ENCODE peak calls at places on chromosome 17, in six cellular contexts. I is A549, K is SK-N-SH, T is small intestine, A is cardiac muscle cell, W is left ventricle myocardium inferior. M is an unnamed sample.
A peak's percentile ranks its signal among the peaks of the same experiment; 100 is the strongest.

GRCh38 chr17:329794-330420 is 22.7 kb downstream of the RPH3AL start:
- DNase-seq in I (no peak), K (no peak), T (no peak), A (no peak), W (no peak), M (no peak)

GRCh38 chr17:49482144-49482817 is 12.8 kb upstream of the NGFR start:
- DNase-seq in I (peak; percentile 35), K (no peak), T (no peak), A (no peak), W (no peak), M (no peak)

GRCh38 chr17:82120148-82120547 is 22.1 kb upstream of the FASN start:
- DNase-seq in I (no peak), K (no peak), T (no peak), A (no peak), W (no peak), M (no peak)

GRCh38 chr17:204427-205175 is 23.2 kb upstream of the DOC2B start:
- DNase-seq in I (no peak), K (no peak), T (no peak), A (no peak), W (no peak), M (no peak)

GRCh38 chr17:60926466-60927183 is 249.0 kb downstream of the BCAS3 start:
- DNase-seq in I (no peak), K (no peak), T (peak; percentile 3), A (no peak), W (no peak), M (no peak)

GRCh38 chr17:31586946-31587345 is 195.5 kb downstream of the RAB11FIP4 start:
- DNase-seq in I (no peak), K (no peak), T (no peak), A (no peak), W (no peak), M (no peak)

GRCh38 chr17:42322382-42323267 is 34.3 kb downstream of the STAT5A start:
- DNase-seq in I (peak; percentile 97), K (peak; percentile 90), T (peak; percentile 90), A (peak; percentile 95), W (peak; percentile 92), M (peak; percentile 98)

GRCh38 chr17:78766225-78766624 is 15.8 kb downstream of the CYTH1 start:
- DNase-seq in I (no peak), K (no peak), T (no peak), A (no peak), W (no peak), M (no peak)

GRCh38 chr17:9330903-9331272 is 244.7 kb downstream of the STX8 start:
- DNase-seq in I (no peak), K (no peak), T (no peak), A (no peak), W (no peak), M (no peak)

GRCh38 chr17:32266389-32267269 is 997 bp downstream of the RHBDL3 start:
- DNase-seq in I (no peak), K (peak; percentile 79), T (no peak), A (peak; percentile 69), W (no peak), M (no peak)

GRCh38 chr17:46783031-46783593 is 35.4 kb downstream of the WNT3 start:
- DNase-seq in I (no peak), K (no peak), T (peak; percentile 93), A (no peak), W (no peak), M (no peak)

GRCh38 chr17:60577147-60577925 is 22.7 kb upstream of the PPM1D start:
- DNase-seq in I (no peak), K (peak; percentile 33), T (peak; percentile 59), A (no peak), W (no peak), M (peak; percentile 68)

GRCh38 chr17:2058521-2059124 is 3.7 kb downstream of the HIC1 start:
- DNase-seq in I (peak; percentile 80), K (no peak), T (peak; percentile 76), A (peak; percentile 55), W (peak; percentile 85), M (peak; percentile 73)

GRCh38 chr17:45873728-45874127 is 20.6 kb upstream of the MAPT start:
- DNase-seq in I (no peak), K (peak; percentile 63), T (no peak), A (no peak), W (no peak), M (no peak)

GRCh38 chr17:5896215-5896614 is 174.0 kb upstream of the WSCD1 start:
- DNase-seq in I (no peak), K (no peak), T (no peak), A (no peak), W (no peak), M (no peak)

GRCh38 chr17:5899496-5900195 is 170.5 kb upstream of the WSCD1 start:
- DNase-seq in I (no peak), K (no peak), T (no peak), A (no peak), W (no peak), M (no peak)

GRCh38 chr17:5898406-5898805 is 171.8 kb upstream of the WSCD1 start:
- DNase-seq in I (no peak), K (no peak), T (no peak), A (no peak), W (no peak), M (no peak)

GRCh38 chr17:5893741-5894140 is 176.4 kb upstream of the WSCD1 start:
- DNase-seq in I (no peak), K (no peak), T (no peak), A (no peak), W (no peak), M (no peak)

DNA sequence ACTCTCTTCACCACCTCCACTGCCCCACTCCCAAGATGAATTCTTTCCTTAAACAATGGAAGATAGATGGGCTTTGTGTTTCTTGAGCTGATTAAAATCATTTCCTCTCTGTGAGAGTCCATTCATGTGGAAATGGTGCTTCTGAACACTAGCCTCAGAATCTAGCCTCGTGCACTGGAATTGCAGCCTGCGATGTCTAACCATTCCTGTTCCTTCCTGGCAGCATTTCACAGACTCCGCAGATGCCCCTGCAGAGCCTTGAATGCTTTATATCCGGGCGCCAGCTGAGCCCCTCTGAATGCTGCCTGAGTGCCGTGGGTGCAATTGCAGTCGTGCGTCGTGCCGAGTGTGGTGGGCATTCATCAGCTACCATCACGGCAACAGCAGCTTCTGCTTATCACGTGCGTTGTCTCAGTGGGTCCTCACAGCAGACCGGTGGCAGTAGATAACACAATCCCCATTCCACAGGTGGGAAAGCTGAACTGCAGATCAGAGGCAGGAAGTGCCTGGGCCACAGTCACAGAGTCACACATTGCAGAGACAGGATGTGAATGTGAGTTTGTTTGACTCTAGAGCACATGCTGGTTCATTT is 172.8 kb upstream of the WSCD1 start:
- DNase-seq in I (no peak), K (no peak), T (no peak), A (no peak), W (no peak), M (no peak)
- H3K4me1 ChIP-seq in I (no peaks in the 10 kb centered on the region), K (no peaks in the 10 kb centered on the region), T (no peaks in the 10 kb centered on the region), A (no peaks in the 10 kb centered on the region), W (no peaks in the 10 kb centered on the region), M (no peaks in the 10 kb centered on the region)

DNA sequence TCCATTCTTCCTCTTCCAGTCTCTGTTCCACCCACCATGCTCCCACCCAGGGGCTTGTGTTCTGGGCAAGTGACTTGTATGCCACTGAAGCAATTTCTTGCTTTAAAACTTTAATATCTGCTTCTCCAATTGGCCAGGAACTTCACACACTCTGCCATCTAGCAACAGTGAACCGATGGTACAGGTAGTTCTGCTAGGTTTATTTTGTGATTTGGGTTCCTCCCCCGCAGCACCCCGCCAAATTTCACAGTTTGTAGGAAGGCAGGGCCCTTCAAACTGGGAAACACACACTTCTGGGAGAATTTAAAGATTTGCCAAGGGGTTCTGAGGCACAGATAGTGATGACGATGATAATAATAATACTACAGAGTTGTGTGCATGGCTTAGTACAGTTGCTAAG is 3.3 kb downstream of the ARSG start:
- DNase-seq in I (no peak), K (no peak), T (no peak), A (no peak), W (no peak), M (no peak)
- H3K4me3 ChIP-seq in I (no peak overlapping the region), K (no peak overlapping the region), T (no peak overlapping the region), A (no peak overlapping the region), W (no peak overlapping the region), M (no peak overlapping the region)

DNA sequence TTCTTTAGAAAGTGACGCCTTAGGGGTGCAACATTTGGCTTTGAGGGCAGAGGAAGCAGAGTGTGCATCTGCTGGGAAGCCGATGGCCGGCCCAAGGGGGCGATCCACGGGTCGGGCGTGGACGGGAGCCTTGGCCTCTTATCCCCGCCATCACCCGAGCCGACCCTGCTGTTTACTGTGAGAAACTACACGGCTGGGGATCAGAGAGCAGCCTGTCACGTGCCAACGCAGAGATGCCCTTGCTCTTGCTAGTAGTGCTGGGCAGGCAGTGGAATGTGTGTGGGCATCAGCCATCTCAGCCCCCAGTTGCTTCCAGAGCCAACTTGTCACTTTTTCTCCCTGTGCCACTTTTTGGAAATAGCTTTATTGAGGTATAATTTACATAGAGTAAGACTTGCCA is 26.7 kb upstream of the ITGB4 start:
- DNase-seq in I (no peak), K (no peak), T (no peak), A (no peak), W (peak; percentile 26), M (peak; percentile 32)
- H3K4me1 ChIP-seq in I (peaks cover 100% of the 10 kb centered on the region), K (peaks cover 46% of the 10 kb centered on the region), T (peaks cover 7% of the 10 kb centered on the region), A (peaks cover 5% of the 10 kb centered on the region), W (peaks cover 91% of the 10 kb centered on the region), M (peaks cover 31% of the 10 kb centered on the region)

DNA sequence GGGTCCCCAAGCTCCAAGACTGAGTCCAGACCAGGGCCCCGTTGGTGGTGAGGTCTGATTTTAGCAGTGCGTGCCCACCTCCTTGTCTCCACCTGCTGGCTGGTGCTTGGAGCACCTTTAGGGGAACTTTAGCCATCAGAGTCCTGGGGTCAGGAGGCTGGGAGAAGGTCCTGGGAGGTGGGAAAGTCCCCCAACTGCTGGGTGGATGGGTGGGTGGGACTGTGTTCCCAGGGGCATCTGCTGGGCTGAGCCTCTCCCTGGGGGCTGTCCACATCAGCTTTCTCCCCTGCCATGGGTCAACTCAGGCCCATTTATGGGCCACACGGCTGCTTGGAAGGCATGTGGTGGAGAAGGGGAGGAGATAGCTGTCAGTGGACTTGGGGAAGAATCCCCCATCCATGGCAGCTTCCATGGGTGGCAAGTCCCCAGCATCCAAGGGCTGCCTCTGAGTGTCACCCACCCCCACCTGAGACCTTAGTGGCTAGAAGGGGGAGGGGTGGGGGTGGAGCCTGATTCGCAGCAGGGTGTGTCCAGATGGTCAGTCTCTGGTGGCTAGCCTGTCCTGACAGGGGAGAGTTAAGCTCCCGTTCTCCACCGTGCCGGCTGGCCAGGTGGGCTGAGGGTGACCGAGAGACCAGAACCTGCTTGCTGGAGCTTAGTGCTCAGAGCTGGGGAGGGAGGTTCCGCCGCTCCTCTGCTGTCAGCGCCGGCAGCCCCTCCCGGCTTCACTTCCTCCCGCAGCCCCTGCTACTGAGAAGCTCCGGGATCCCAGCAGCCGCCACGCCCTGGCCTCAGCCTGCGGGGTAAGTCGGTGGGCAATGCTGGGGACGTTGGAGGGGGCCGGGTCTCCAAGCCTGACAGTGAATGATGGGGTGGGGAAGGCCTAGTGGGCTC is at the start of gene TRPV2:
- DNase-seq in I (peak; percentile 53), K (peak; percentile 23), T (no peak), A (peak; percentile 26), W (peak; percentile 56), M (no peak)
- H3K4me3 ChIP-seq in I (no peak within 1 kb of the TSS), K (no peak within 1 kb of the TSS), T (peak within 1 kb of the TSS; percentile 57), A (no peak within 1 kb of the TSS), W (peak within 1 kb of the TSS; percentile 72), M (peak within 1 kb of the TSS; percentile 55)

GRCh38 chr17:39666231-39666600 is 1.1 kb downstream of the TCAP start:
- DNase-seq in I (peak; percentile 28), K (no peak), T (no peak), A (no peak), W (peak; percentile 32), M (no peak)
- H3K4me1 ChIP-seq in I (peaks cover 61% of the 10 kb centered on the region), K (peaks cover 10% of the 10 kb centered on the region), T (no peaks in the 10 kb centered on the region), A (peaks cover 49% of the 10 kb centered on the region), W (peaks cover 97% of the 10 kb centered on the region), M (peaks cover 23% of the 10 kb centered on the region)

GRCh38 chr17:66351701-66352100 is 49.3 kb downstream of the PRKCA start:
- DNase-seq in I (no peak), K (no peak), T (peak; percentile 78), A (no peak), W (no peak), M (no peak)
- H3K4me3 ChIP-seq in I (no peak overlapping the region), K (no peak overlapping the region), T (no peak overlapping the region), A (no peak overlapping the region), W (no peak overlapping the region), M (no peak overlapping the region)

M was measured in testis.